ENCODE peak calls at places on chromosomes 11 and 22, in nine cellular contexts. T is upper lobe of left lung, F is neural crest cell, N is body of pancreas, V is cardiac muscle cell, W is H1, L is HepG2, E is fibroblast of the aortic adventitia, C is WERI-Rb-1. D is an unnamed sample.
A peak's percentile ranks its signal among the peaks of the same experiment; 100 is the strongest.

GRCh38 chr11:118820412-118821357 is 29.7 kb upstream of the DDX6 start:
- DNase-seq in T (peak; percentile 89), F (no peak), N (peak; percentile 87), V (no peak), W (no peak), L (no peak), E (peak; percentile 81), C (no peak), D (no peak)

GRCh38 chr11:65867284-65868071 is 5.1 kb downstream of the EFEMP2 start:
- DNase-seq in T (no peak), F (no peak), N (no peak), V (peak; percentile 23), W (no peak), L (no peak), E (no peak), C (no peak), D (no peak)

GRCh38 chr11:36075053-36075452 is 131.2 kb downstream of the LDLRAD3 start:
- DNase-seq in T (no peak), F (no peak), N (no peak), V (peak; percentile 82), W (no peak), L (no peak), E (peak; percentile 78), C (no peak), D (no peak)

GRCh38 chr11:120835601-120836228 is 188.2 kb upstream of the TBCEL start:
- DNase-seq in T (no peak), F (no peak), N (no peak), V (no peak), W (no peak), L (peak; percentile 5), E (no peak), C (no peak), D (no peak)

GRCh38 chr11:66020618-66021357 is 5.5 kb downstream of the CATSPER1 start:
- DNase-seq in T (peak; percentile 79), F (no peak), N (peak; percentile 54), V (peak; percentile 64), W (no peak), L (no peak), E (peak; percentile 51), C (no peak), D (no peak)

GRCh38 chr22:49923445-49923844 is 5.0 kb downstream of the CRELD2 start:
- DNase-seq in T (no peak), F (no peak), N (no peak), V (no peak), W (no peak), L (no peak), E (no peak), C (no peak), D (no peak)

GRCh38 chr11:2911088-2912037 is 17.9 kb downstream of the PHLDA2 start:
- DNase-seq in T (no peak), F (no peak), N (no peak), V (no peak), W (no peak), L (no peak), E (no peak), C (peak; percentile 35), D (no peak)

GRCh38 chr22:45869448-45869847 is 107.5 kb downstream of the WNT7B start:
- DNase-seq in T (no peak), F (no peak), N (no peak), V (no peak), W (no peak), L (no peak), E (no peak), C (no peak), D (no peak)

GRCh38 chr22:49549256-49549655 is 278.4 kb downstream of the BRD1 start:
- DNase-seq in T (no peak), F (no peak), N (no peak), V (no peak), W (no peak), L (no peak), E (no peak), C (no peak), D (no peak)

GRCh38 chr11:129458756-129459535 is 83.3 kb downstream of the BARX2 start:
- DNase-seq in T (peak; percentile 21), F (no peak), N (no peak), V (no peak), W (no peak), L (no peak), E (no peak), C (no peak), D (no peak)

GRCh38 chr11:28003615-28004014 is 104.3 kb downstream of the KIF18A start:
- DNase-seq in T (no peak), F (no peak), N (no peak), V (no peak), W (no peak), L (no peak), E (no peak), C (no peak), D (no peak)

GRCh38 chr11:28010001-28010400 is 98.0 kb downstream of the KIF18A start:
- DNase-seq in T (no peak), F (no peak), N (no peak), V (no peak), W (no peak), L (no peak), E (peak; percentile 6), C (no peak), D (no peak)

GRCh38 chr11:28011813-28012212 is 96.1 kb downstream of the KIF18A start:
- DNase-seq in T (no peak), F (no peak), N (no peak), V (no peak), W (no peak), L (no peak), E (no peak), C (no peak), D (no peak)

GRCh38 chr11:28009383-28009782 is 98.6 kb downstream of the KIF18A start:
- DNase-seq in T (no peak), F (no peak), N (no peak), V (peak; percentile 81), W (no peak), L (no peak), E (peak; percentile 83), C (no peak), D (no peak)
- TF ChIP-seq CTCF in T (no peak), F (no peak), N (no peak), V (no peak), W (no peak), L (no peak), E (no peak), C (no peak), D (no peak)

GRCh38 chr11:96827164-96827563 is 437.4 kb downstream of the JRKL start:
- DNase-seq in T (no peak), F (no peak), N (no peak), V (peak; percentile 72), W (peak; percentile 2), L (no peak), E (peak; percentile 45), C (peak; percentile 50), D (peak; percentile 6)
- TF ChIP-seq CTCF in T (peak; percentile 14), F (peak; percentile 26), N (peak; percentile 10), V (peak; percentile 40), W (peak; percentile 46), L (peak; percentile 14), E (peak; percentile 26), C (peak; percentile 58), D (no peak)

GRCh38 chr11:17351171-17351509 is 460 bp upstream of the NCR3LG1 start:
- DNase-seq in T (no peak), F (no peak), N (no peak), V (no peak), W (no peak), L (no peak), E (no peak), C (no peak), D (no peak)
- TF ChIP-seq CTCF in T (peak; percentile 23), F (peak; percentile 47), N (peak; percentile 9), V (peak; percentile 25), W (peak; percentile 11), L (no peak), E (peak; percentile 31), C (no peak), D (peak; percentile 32)

DNA sequence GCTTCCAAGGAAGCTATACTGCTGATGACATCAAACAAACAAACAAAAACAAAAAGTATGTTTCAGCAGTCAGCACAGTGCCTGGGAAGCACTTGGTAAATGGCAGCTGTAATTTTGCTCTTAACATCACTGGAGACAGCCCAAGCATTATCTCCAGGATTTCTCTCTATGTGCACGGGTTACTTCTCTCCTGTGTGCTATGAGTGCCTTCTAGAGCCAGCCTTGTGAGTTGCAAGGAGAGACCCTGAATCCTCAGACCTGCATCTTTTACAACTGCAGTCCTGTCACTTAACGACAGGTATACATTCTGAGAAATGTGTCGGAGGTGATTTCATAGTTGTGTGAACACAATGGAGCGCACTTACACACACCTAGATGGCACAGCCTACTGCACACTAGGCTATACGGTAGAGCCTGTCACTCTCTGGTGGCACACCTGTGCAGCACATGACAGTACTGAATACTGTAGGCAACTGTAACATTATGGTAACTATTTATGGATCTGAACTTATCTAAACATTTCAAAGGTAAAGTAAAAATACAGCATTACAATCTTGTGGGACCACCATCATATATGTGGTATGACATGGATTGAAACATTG is 662.5 kb upstream of the B3GAT1 start:
- DNase-seq in T (no peak), F (no peak), N (no peak), V (peak; percentile 2), W (no peak), L (no peak), E (no peak), C (peak; percentile 43), D (no peak)
- TF ChIP-seq CTCF in T (no peak), F (peak; percentile 30), N (no peak), V (no peak), W (peak; percentile 44), L (peak; percentile 59), E (no peak), C (peak; percentile 77), D (no peak)

GRCh38 chr11:11370263-11371060 is 17.4 kb upstream of the CSNK2A3 start:
- DNase-seq in T (no peak), F (no peak), N (no peak), V (no peak), W (no peak), L (no peak), E (no peak), C (no peak), D (no peak)

GRCh38 chr11:11363674-11364073 is 10.6 kb upstream of the CSNK2A3 start:
- DNase-seq in T (no peak), F (no peak), N (no peak), V (no peak), W (peak; percentile 3), L (no peak), E (no peak), C (no peak), D (no peak)

GRCh38 chr11:11372461-11372860 is 19.4 kb upstream of the CSNK2A3 start:
- DNase-seq in T (no peak), F (no peak), N (no peak), V (no peak), W (no peak), L (no peak), E (no peak), C (no peak), D (no peak)

DNA sequence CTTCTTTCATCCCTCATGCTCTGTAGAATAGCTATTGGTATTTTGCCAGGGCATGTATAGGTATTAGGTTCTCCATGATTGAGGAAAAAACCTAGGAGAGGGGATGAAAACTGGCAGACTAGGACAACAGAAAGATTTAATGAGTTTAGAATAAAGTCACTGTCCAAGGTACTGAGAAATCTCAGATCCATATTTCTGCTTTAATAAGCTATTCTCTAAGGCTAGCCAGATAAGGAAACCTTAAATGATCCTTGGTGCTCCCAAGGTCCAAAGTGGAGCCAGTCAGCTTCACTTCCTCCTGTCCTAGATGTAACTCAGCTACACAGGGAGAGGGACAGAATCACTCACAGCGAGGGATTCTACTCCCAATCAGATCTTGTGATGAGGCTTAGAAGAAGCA is 13.7 kb upstream of the CSNK2A3 start:
- DNase-seq in T (no peak), F (no peak), N (no peak), V (peak; percentile 32), W (no peak), L (no peak), E (peak; percentile 30), C (no peak), D (no peak)
- TF ChIP-seq CTCF in T (no peak), F (no peak), N (no peak), V (no peak), W (no peak), L (no peak), E (no peak), C (no peak), D (no peak)

GRCh38 chr11:86058360-86058759 is 10.5 kb downstream of the PICALM start:
- DNase-seq in T (no peak), F (no peak), N (no peak), V (no peak), W (no peak), L (no peak), E (peak; percentile 37), C (no peak), D (no peak)
- TF ChIP-seq CTCF in T (no peak), F (no peak), N (no peak), V (no peak), W (no peak), L (no peak), E (no peak), C (no peak), D (no peak)

D was measured in endothelial cell.